ENCODE peak calls at places on chromosomes 6 and 20, in seven cellular contexts. H, J, T, W, Z, V and I are unnamed samples.

GRCh38 chr6:167898673-167899311 is 72.1 kb downstream of the AFDN start:
- DNase-seq in H (no peak), J (no peak), T (no peak), W (no peak), Z (peak; percentile 72), V (no peak), I (peak; percentile 37)

GRCh38 chr6:134307074-134307473 is 10.8 kb downstream of the SGK1 start:
- DNase-seq in H (no peak), J (no peak), T (no peak), W (no peak), Z (no peak), V (no peak), I (no peak)

GRCh38 chr6:32539839-32540238 is 9.8 kb upstream of the HLA-DRB5 start:
- DNase-seq in H (no peak), J (no peak), T (no peak), W (no peak), Z (no peak), V (no peak), I (no peak)

GRCh38 chr6:75800133-75800532 is 51.1 kb downstream of the MYO6 start:
- DNase-seq in H (no peak), J (no peak), T (no peak), W (no peak), Z (no peak), V (no peak), I (no peak)

GRCh38 chr6:73798592-73798991 is 102.6 kb downstream of the CD109 start:
- DNase-seq in H (peak; percentile 68), J (no peak), T (peak; percentile 68), W (peak; percentile 6), Z (peak; percentile 60), V (no peak), I (no peak)

GRCh38 chr20:20010639-20011500 is 6.3 kb upstream of the NAA20 start:
- DNase-seq in H (no peak), J (no peak), T (no peak), W (no peak), Z (no peak), V (no peak), I (no peak)

GRCh38 chr20:57844626-57845596 is 135.1 kb upstream of the PMEPA1 start:
- DNase-seq in H (no peak), J (no peak), T (peak; percentile 49), W (no peak), Z (no peak), V (no peak), I (no peak)

GRCh38 chr6:13522639-13523038 is 35.2 kb upstream of the GFOD1 start:
- DNase-seq in H (no peak), J (no peak), T (no peak), W (no peak), Z (no peak), V (no peak), I (peak; percentile 72)